ENCODE peak calls at places on chromosomes 16 and 17, in six cellular contexts. H is NK-92 treated with Interleukin-12 subunit alpha and Interleukin-12 subunit beta, amount 100 ng/mL, for 24 hours; J is astrocyte of the spinal cord; D is OCI-LY7; I is NCI-H2171 treated with DMSO at 0.1 percent for 48 hours; Y is keratinocyte. A is an unnamed sample.

GRCh38 chr16:88924834-88925539 is 52.0 kb downstream of the CBFA2T3 start:
- DNase-seq in H (no peak), Y (peak), D (peak), I (peak), J (peak), A (peak)

GRCh38 chr17:82301916-82302497 is 15.4 kb downstream of the CD7 start:
- DNase-seq in I (no peak), Y (no peak), D (no peak), J (no peak), H (peak), A (no peak)

GRCh38 chr17:81120149-81120484 is 45.2 kb upstream of the PVALEF start:
- DNase-seq in J (no peak), H (no peak), I (no peak), Y (no peak), D (no peak), A (no peak)

GRCh38 chr17:29138991-29139682 is 41.1 kb downstream of the MYO18A start:
- DNase-seq in J (no peak), I (no peak), D (peak), H (no peak), Y (no peak), A (no peak)

GRCh38 chr17:78174870-78175642 is 6.7 kb downstream of the SYNGR2 start:
- DNase-seq in J (no peak), D (peak), I (peak), Y (no peak), H (no peak), A (peak)

GRCh38 chr17:31882571-31882970 is 18.9 kb downstream of the UTP6 start:
- DNase-seq in Y (no peak), I (no peak), H (no peak), D (peak), J (no peak), A (no peak)

GRCh38 chr17:57365420-57365819 is 109.1 kb downstream of the MSI2 start:
- DNase-seq in Y (no peak), I (no peak), D (no peak), J (no peak), H (no peak), A (no peak)

GRCh38 chr17:17341452-17341851 is 38.3 kb downstream of the NT5M start:
- DNase-seq in J (no peak), D (no peak), H (no peak), Y (no peak), I (no peak), A (no peak)

GRCh38 chr17:62093188-62094155 is 28.4 kb upstream of the MED13 start:
- DNase-seq in H (no peak), I (no peak), D (no peak), J (peak), Y (peak), A (no peak)

GRCh38 chr16:27408012-27408601 is 6.1 kb downstream of the IL21R start:
- DNase-seq in I (no peak), D (peak), J (peak), H (peak), Y (no peak), A (no peak)

GRCh38 chr17:79154446-79154845 is 79.8 kb downstream of the ENGASE start:
- DNase-seq in D (no peak), H (no peak), Y (no peak), I (no peak), J (no peak), A (no peak)

GRCh38 chr17:2982854-2983636 is 80.4 kb downstream of the OR1D5 start:
- DNase-seq in Y (no peak), I (peak), H (no peak), D (no peak), J (peak), A (no peak)